ENCODE peak calls at places on chromosomes 2 and 18, in four cellular contexts. D is NCI-H187 treated with DMSO at 0.1 percent for 48 hours, R is ovary, B is suprapubic skin. A is an unnamed sample.

GRCh38 chr18:49894827-49895226 is 81.5 kb upstream of the ACAA2 start:
- DNase-seq in D (no peak), B (no peak), R (no peak), A (no peak)

GRCh38 chr2:238130111-238130695 is 8.3 kb upstream of the KLHL30 start:
- DNase-seq in D (no peak), B (no peak), R (no peak), A (peak; percentile 30)

GRCh38 chr2:166314022-166314759 is 61.6 kb downstream of the SCN9A start:
- DNase-seq in B (no peak), D (no peak), R (no peak), A (no peak)

GRCh38 chr18:68428026-68428425 is 286.9 kb downstream of the TMX3 start:
- DNase-seq in B (no peak), D (no peak), R (no peak), A (no peak)

GRCh38 chr2:151292546-151292945 is 3.1 kb upstream of the NMI start:
- DNase-seq in B (no peak), D (no peak), R (no peak), A (no peak)

GRCh38 chr18:62852851-62853250 is 137.5 kb downstream of the PHLPP1 start:
- DNase-seq in B (no peak), R (no peak), D (no peak), A (no peak)

GRCh38 chr2:163779970-163780597 is 44.3 kb upstream of the FIGN start:
- DNase-seq in R (no peak), B (no peak), D (no peak), A (peak; percentile 73)

GRCh38 chr2:213086566-213086965 is 64.8 kb downstream of the IKZF2 start:
- DNase-seq in R (no peak), D (no peak), B (no peak), A (no peak)

GRCh38 chr18:77038182-77038581 is 94.4 kb downstream of the MBP start:
- DNase-seq in D (no peak), R (no peak), B (no peak), A (no peak)

GRCh38 chr2:193743089-193743488 is 1548.4 kb upstream of the TMEFF2 start:
- DNase-seq in D (no peak), R (no peak), B (no peak), A (no peak)

GRCh38 chr2:161166538-161167409 is 6.5 kb downstream of the TANK start:
- DNase-seq in B (no peak), R (no peak), D (no peak), A (no peak)

GRCh38 chr2:178279142-178279541 is 84.8 kb downstream of the OSBPL6 start:
- DNase-seq in B (no peak), D (no peak), R (no peak), A (no peak)

GRCh38 chr2:94986392-94986963 is 39.0 kb upstream of the MAL start:
- DNase-seq in B (peak; percentile 40), D (peak; percentile 17), R (no peak), A (no peak)

GRCh38 chr18:78611201-78611800 is 368.3 kb upstream of the SALL3 start:
- DNase-seq in D (no peak), B (no peak), R (no peak), A (no peak)

GRCh38 chr2:190880374-190881073 is at the start of gene GLS:
- DNase-seq in R (peak; percentile 96), D (peak; percentile 58), B (peak; percentile 98), A (peak; percentile 97)

GRCh38 chr2:232688201-232688600 is 8.9 kb upstream of the GIGYF2 start:
- DNase-seq in B (peak; percentile 26), R (peak; percentile 27), D (no peak), A (peak; percentile 21)

GRCh38 chr18:57959278-57959677 is 84.7 kb upstream of the NEDD4L start:
- DNase-seq in B (no peak), D (no peak), R (no peak), A (peak; percentile 31)

GRCh38 chr2:71505770-71506140 is 52.4 kb downstream of the DYSF start:
- DNase-seq in R (no peak), B (no peak), D (no peak), A (no peak)

GRCh38 chr2:28209312-28209711 is 183.3 kb upstream of the FOSL2 start:
- DNase-seq in D (no peak), R (no peak), B (no peak), A (no peak)

GRCh38 chr2:10326707-10327594 is 24.2 kb downstream of the HPCAL1 start:
- DNase-seq in D (no peak), R (no peak), B (no peak), A (no peak)

GRCh38 chr2:85872536-85873161 is 16.1 kb downstream of the ST3GAL5 start:
- DNase-seq in D (no peak), B (no peak), R (no peak), A (no peak)

GRCh38 chr2:232900811-232901701 is 31.0 kb downstream of the SNORC start:
- DNase-seq in B (no peak), D (no peak), R (no peak), A (peak; percentile 46)

GRCh38 chr2:15675456-15676195 is 84.0 kb downstream of the DDX1 start:
- DNase-seq in D (no peak), R (no peak), B (no peak), A (no peak)

GRCh38 chr18:37421349-37422080 is 144.1 kb downstream of the CELF4 start:
- DNase-seq in D (no peak), B (no peak), R (no peak), A (no peak)

GRCh38 chr2:40033781-40034180 is 254.7 kb upstream of the THUMPD2 start:
- DNase-seq in R (no peak), D (no peak), B (no peak), A (no peak)

GRCh38 chr2:183037281-183037659 is 987 bp downstream of the NCKAP1 start:
- DNase-seq in D (no peak), R (no peak), B (no peak), A (no peak)